ENCODE peak calls at places on chromosomes 5 and 9, in nine cellular contexts. H, B, R, J, W, L, T, O and G are unnamed samples.

GRCh38 chr5:140182803-140183367 is 7.9 kb downstream of the CYSTM1 start:
- DNase-seq in L (no peak), H (peak; percentile 54), O (peak; percentile 37), B (peak; percentile 53), W (peak; percentile 64), R (peak; percentile 62), J (no peak), T (peak; percentile 74), G (no peak)

GRCh38 chr9:121835581-121836381 is 184.3 kb downstream of the DAB2IP start:
- DNase-seq in R (no peak), O (no peak), B (no peak), J (no peak), T (no peak), W (no peak), H (peak; percentile 4), L (no peak), G (no peak)

GRCh38 chr5:167982-168660 is 23.2 kb upstream of the LRRC14B start:
- DNase-seq in H (peak; percentile 11), L (peak; percentile 96), T (no peak), B (no peak), J (no peak), R (no peak), O (peak; percentile 63), W (no peak), G (no peak)

GRCh38 chr9:128005938-128006337 is 25.1 kb upstream of the EEIG1 start:
- DNase-seq in H (peak; percentile 62), T (peak; percentile 92), R (peak; percentile 60), B (no peak), L (no peak), J (no peak), W (no peak), O (peak; percentile 46), G (no peak)

GRCh38 chr5:178074266-178074952 is 38.9 kb upstream of the N4BP3 start:
- DNase-seq in R (no peak), O (no peak), L (no peak), J (no peak), B (no peak), H (no peak), T (no peak), W (no peak), G (no peak)

GRCh38 chr5:947626-948471 is 55.2 kb downstream of the TRIP13 start:
- DNase-seq in O (no peak), W (no peak), R (no peak), L (no peak), H (no peak), J (no peak), T (no peak), B (no peak), G (no peak)

GRCh38 chr5:112917453-112918005 is 4.5 kb downstream of the REEP5 start:
- DNase-seq in T (no peak), O (no peak), L (no peak), R (no peak), H (no peak), B (no peak), J (no peak), W (no peak), G (no peak)

GRCh38 chr5:176906126-176906525 is 7.0 kb upstream of the HK3 start:
- DNase-seq in L (no peak), J (no peak), B (no peak), H (no peak), R (no peak), O (no peak), W (no peak), T (no peak), G (no peak)

GRCh38 chr9:29865764-29866313 is 2292.6 kb upstream of the C9orf72 start:
- DNase-seq in J (no peak), T (no peak), O (no peak), L (no peak), R (no peak), H (no peak), B (no peak), W (no peak), G (no peak)

GRCh38 chr9:78775211-78775610 is 478.3 kb downstream of the PSAT1 start:
- DNase-seq in O (no peak), W (no peak), L (no peak), B (no peak), R (no peak), H (no peak), T (no peak), J (no peak), G (no peak)

GRCh38 chr9:93230601-93231000 is 46.7 kb downstream of the WNK2 start:
- DNase-seq in O (no peak), L (no peak), B (no peak), W (peak; percentile 66), J (no peak), R (no peak), H (no peak), T (no peak), G (no peak)

GRCh38 chr5:156824800-156825199 is 25.3 kb upstream of the PPP1R2B start:
- DNase-seq in L (peak; percentile 8), H (no peak), B (no peak), R (no peak), T (no peak), W (peak; percentile 6), J (peak; percentile 57), O (no peak), G (peak; percentile 30)

GRCh38 chr5:2574155-2574554 is 177.3 kb downstream of the IRX2 start:
- DNase-seq in O (no peak), B (no peak), W (no peak), L (no peak), T (no peak), R (no peak), J (no peak), H (no peak), G (no peak)

GRCh38 chr9:8224381-8224791 is 424.8 kb upstream of the DMAC1 start:
- DNase-seq in J (no peak), T (no peak), B (no peak), W (no peak), O (no peak), H (no peak), R (no peak), L (no peak), G (no peak)

GRCh38 chr9:976805-977360 is 428 bp downstream of the DMRT3 start:
- DNase-seq in J (no peak), B (no peak), O (no peak), W (no peak), L (no peak), T (no peak), H (no peak), R (no peak), G (no peak)

GRCh38 chr5:91151947-91152346 is 231.2 kb downstream of the ARRDC3 start:
- DNase-seq in H (no peak), L (peak; percentile 76), T (no peak), O (peak; percentile 32), J (no peak), B (peak; percentile 74), R (peak; percentile 72), W (no peak), G (peak; percentile 74)

GRCh38 chr9:13432914-13433313 is 153.4 kb upstream of the MPDZ start:
- DNase-seq in W (no peak), T (no peak), R (no peak), L (no peak), H (no peak), O (no peak), B (no peak), J (no peak), G (no peak)

DNA sequence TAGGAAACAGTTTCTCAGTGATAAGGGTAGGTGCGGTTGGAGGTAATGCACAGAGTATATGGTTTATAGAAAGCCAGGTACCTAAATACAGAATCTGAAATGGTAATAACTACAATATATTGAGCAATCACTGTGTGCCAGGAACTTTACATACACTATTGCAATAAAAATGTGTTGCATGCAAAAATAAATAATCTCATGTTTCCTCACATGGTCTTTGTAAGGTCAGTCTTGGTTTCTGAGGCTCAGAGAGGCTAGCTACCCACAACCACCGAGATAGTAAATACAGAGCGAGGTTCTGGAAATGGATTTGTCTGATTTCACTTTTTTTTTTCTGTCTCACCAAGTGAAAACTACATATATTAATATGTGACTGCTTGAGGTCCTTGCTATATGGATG is 128.9 kb downstream of the CAMK4 start:
- DNase-seq in J (no peak), O (no peak), R (no peak), H (no peak), W (no peak), T (no peak), B (no peak), L (no peak), G (no peak)
- H3K4me3 ChIP-seq in J (no peak overlapping the region), O (no peak overlapping the region), R (no peak overlapping the region), H (no peak overlapping the region), W (no peak overlapping the region), T (no peak overlapping the region), B (no peak overlapping the region), L (no peak overlapping the region), G (no peak overlapping the region)

DNA sequence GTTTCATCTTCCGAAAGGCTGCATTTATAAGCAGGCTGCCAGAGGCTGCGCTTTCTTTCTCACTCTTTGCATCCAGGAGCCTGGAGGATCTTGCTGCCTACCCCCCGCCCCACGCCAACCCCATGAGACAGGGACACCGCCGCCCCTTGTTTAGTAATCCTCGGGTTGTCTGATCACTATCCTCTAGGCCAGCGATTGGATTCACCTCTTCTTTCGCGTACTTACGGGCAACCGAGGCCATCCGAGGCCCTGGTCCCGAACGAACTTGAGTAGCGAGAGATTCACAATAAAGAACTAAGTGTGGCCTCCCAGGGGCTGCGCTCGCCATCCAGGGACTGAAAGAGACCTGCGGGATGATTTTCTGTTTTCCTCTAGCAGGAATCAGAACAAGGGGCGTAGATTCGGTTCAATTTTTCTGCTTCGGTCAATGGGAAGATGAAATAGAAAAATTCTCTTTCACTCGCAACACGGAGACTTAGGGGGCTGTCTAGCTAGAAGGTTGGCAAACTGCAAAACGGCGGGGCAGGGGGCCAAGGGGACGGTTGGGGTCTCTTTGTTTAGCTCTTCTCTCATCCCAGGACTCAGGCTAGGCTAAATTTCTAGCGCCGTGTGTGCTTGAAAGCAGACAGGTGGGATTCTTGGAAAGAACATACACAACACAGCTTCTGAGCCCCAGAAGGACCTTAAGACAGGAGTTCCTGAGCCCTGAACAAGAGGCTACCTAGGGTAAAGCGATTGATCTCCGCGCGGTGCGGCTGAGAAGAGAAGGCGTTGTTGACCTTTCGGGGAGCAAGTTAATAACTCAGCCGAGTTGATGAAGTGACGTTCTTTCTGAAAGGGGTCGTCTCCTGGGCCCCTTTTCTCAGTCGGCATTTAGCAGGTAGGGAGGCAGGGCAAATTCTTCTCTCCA is 5.8 kb upstream of the ISL1 start:
- DNase-seq in W (no peak), O (no peak), B (no peak), H (no peak), R (no peak), J (no peak), L (no peak), T (no peak), G (no peak)
- H3K4me3 ChIP-seq in W (no peak overlapping the region), O (no peak overlapping the region), B (no peak overlapping the region), H (no peak overlapping the region), R (no peak overlapping the region), J (peak overlapping the region; percentile 12), L (no peak overlapping the region), T (no peak overlapping the region), G (peak overlapping the region; percentile 16)

DNA sequence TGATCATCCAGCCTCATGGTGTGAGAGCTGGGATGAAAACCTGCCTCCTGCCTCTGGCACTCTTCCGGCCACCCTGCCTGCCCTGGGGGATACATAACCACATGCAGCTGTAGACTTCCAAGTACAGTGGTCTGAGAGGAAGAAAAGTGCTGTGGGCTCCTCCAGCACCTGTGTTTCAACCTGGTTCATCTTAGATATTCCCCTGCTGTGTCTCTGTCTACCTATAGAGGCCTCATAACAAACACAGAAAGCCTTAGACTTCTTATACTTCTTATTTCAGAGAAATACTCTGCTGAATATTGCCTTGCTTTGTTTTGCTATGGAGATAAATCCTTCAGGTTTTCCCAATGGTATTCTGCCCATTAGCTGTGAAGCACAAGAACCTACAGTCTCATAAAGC is 19.6 kb upstream of the TNFAIP8 start:
- DNase-seq in L (no peak), T (no peak), H (no peak), R (no peak), J (no peak), B (no peak), W (no peak), O (no peak), G (no peak)
- H3K4me3 ChIP-seq in L (no peak overlapping the region), T (no peak overlapping the region), H (no peak overlapping the region), R (no peak overlapping the region), J (no peak overlapping the region), B (no peak overlapping the region), W (no peak overlapping the region), O (no peak overlapping the region), G (no peak overlapping the region)

GRCh38 chr5:179303801-179304200 is 41.5 kb downstream of the ADAMTS2 start:
- DNase-seq in B (no peak), T (no peak), W (no peak), H (peak; percentile 15), L (no peak), O (no peak), R (no peak), J (no peak), G (no peak)
- H3K4me3 ChIP-seq in B (no peak overlapping the region), T (no peak overlapping the region), W (no peak overlapping the region), H (no peak overlapping the region), L (no peak overlapping the region), O (no peak overlapping the region), R (no peak overlapping the region), J (no peak overlapping the region), G (no peak overlapping the region)